ENCODE peak calls at places on chromosomes 6 and 20, in four cellular contexts. H, L, S and O are unnamed samples.

GRCh38 chr20:49400410-49400809 is 82.1 kb downstream of the KCNB1 start:
- DNase-seq in H (no peak), L (no peak), S (no peak), O (no peak)

GRCh38 chr6:161545741-161546140 is 271.9 kb upstream of the AGPAT4 start:
- DNase-seq in H (no peak), L (no peak), S (no peak), O (no peak)

GRCh38 chr6:1910621-1911407 is 301.1 kb downstream of the FOXC1 start:
- DNase-seq in H (no peak), L (no peak), S (no peak), O (no peak)

GRCh38 chr6:29728173-29728879 is 5.1 kb downstream of the HLA-F start:
- DNase-seq in H (no peak), L (no peak), S (no peak), O (no peak)

GRCh38 chr6:101302593-101302992 is 90.9 kb upstream of the GRIK2 start:
- DNase-seq in H (no peak), L (no peak), S (no peak), O (no peak)

GRCh38 chr20:58308680-58309527 is 611 bp upstream of the RAB22A start:
- DNase-seq in H (no peak), L (peak; percentile 29), S (peak; percentile 11), O (no peak)

GRCh38 chr20:34074101-34074760 is 37.8 kb downstream of the EIF2S2 start:
- DNase-seq in H (no peak), L (no peak), S (no peak), O (no peak)

GRCh38 chr6:9388596-9388995 is 953.3 kb upstream of the SLC35B3 start:
- DNase-seq in H (no peak), L (no peak), S (no peak), O (no peak)

GRCh38 chr6:83252717-83253116 is 59.6 kb downstream of the RWDD2A start:
- DNase-seq in H (no peak), L (no peak), S (peak; percentile 51), O (peak; percentile 24)